ENCODE peak calls at places on chromosomes 2 and 18, in ten cellular contexts. One of them, this sample, is unnamed.

GRCh38 chr18:35578481-35578880 is 3.1 kb upstream of the GALNT1 start:
- DNase-seq in heart left ventricle: no peak
- DNase-seq in PC-3: no peak
- DNase-seq in HFFc6: no peak
- DNase-seq in endothelial cell of umbilical vein: no peak
- DNase-seq in mesothelial cell of epicardium: no peak
- DNase-seq in psoas muscle: no peak
- DNase-seq in AG04450: no peak
- DNase-seq in cardiac muscle cell: peak
- DNase-seq in choroid plexus epithelial cell: peak
- DNase-seq in this sample: no peak

GRCh38 chr2:100416939-100417744 is at the start of gene CHST10:
- DNase-seq in AG04450: no peak
- DNase-seq in HFFc6: no peak
- DNase-seq in endothelial cell of umbilical vein: peak
- DNase-seq in psoas muscle: peak
- DNase-seq in cardiac muscle cell: peak
- DNase-seq in choroid plexus epithelial cell: peak
- DNase-seq in PC-3: peak
- DNase-seq in heart left ventricle: peak
- DNase-seq in mesothelial cell of epicardium: peak
- DNase-seq in this sample: peak

GRCh38 chr2:239269173-239269865 is 131.5 kb downstream of the HDAC4 start:
- DNase-seq in cardiac muscle cell: no peak
- DNase-seq in PC-3: no peak
- DNase-seq in HFFc6: no peak
- DNase-seq in psoas muscle: no peak
- DNase-seq in AG04450: no peak
- DNase-seq in endothelial cell of umbilical vein: no peak
- DNase-seq in heart left ventricle: no peak
- DNase-seq in choroid plexus epithelial cell: no peak
- DNase-seq in mesothelial cell of epicardium: no peak
- DNase-seq in this sample: no peak

GRCh38 chr2:43142921-43143438 is 83.4 kb downstream of the ZFP36L2 start:
- DNase-seq in endothelial cell of umbilical vein: no peak
- DNase-seq in heart left ventricle: peak
- DNase-seq in cardiac muscle cell: no peak
- DNase-seq in HFFc6: no peak
- DNase-seq in AG04450: no peak
- DNase-seq in psoas muscle: no peak
- DNase-seq in mesothelial cell of epicardium: no peak
- DNase-seq in choroid plexus epithelial cell: peak
- DNase-seq in PC-3: no peak
- DNase-seq in this sample: no peak

GRCh38 chr2:124380350-124380749 is 355.3 kb downstream of the CNTNAP5 start:
- DNase-seq in choroid plexus epithelial cell: no peak
- DNase-seq in heart left ventricle: no peak
- DNase-seq in endothelial cell of umbilical vein: no peak
- DNase-seq in HFFc6: no peak
- DNase-seq in mesothelial cell of epicardium: no peak
- DNase-seq in PC-3: no peak
- DNase-seq in AG04450: no peak
- DNase-seq in cardiac muscle cell: no peak
- DNase-seq in psoas muscle: no peak
- DNase-seq in this sample: no peak

GRCh38 chr2:118800736-118801135 is 46.7 kb downstream of the EN1 start:
- DNase-seq in mesothelial cell of epicardium: no peak
- DNase-seq in endothelial cell of umbilical vein: no peak
- DNase-seq in AG04450: no peak
- DNase-seq in choroid plexus epithelial cell: peak
- DNase-seq in heart left ventricle: no peak
- DNase-seq in HFFc6: no peak
- DNase-seq in cardiac muscle cell: peak
- DNase-seq in psoas muscle: no peak
- DNase-seq in PC-3: no peak
- DNase-seq in this sample: no peak

GRCh38 chr18:21053127-21053526 is 58.5 kb downstream of the ROCK1 start:
- DNase-seq in psoas muscle: no peak
- DNase-seq in PC-3: peak
- DNase-seq in endothelial cell of umbilical vein: no peak
- DNase-seq in AG04450: peak
- DNase-seq in cardiac muscle cell: peak
- DNase-seq in choroid plexus epithelial cell: peak
- DNase-seq in HFFc6: peak
- DNase-seq in mesothelial cell of epicardium: no peak
- DNase-seq in heart left ventricle: no peak
- DNase-seq in this sample: no peak

GRCh38 chr2:222827417-222827816 is 33.4 kb upstream of the ACSL3 start:
- DNase-seq in AG04450: no peak
- DNase-seq in cardiac muscle cell: no peak
- DNase-seq in psoas muscle: no peak
- DNase-seq in PC-3: peak
- DNase-seq in mesothelial cell of epicardium: no peak
- DNase-seq in HFFc6: no peak
- DNase-seq in endothelial cell of umbilical vein: no peak
- DNase-seq in choroid plexus epithelial cell: no peak
- DNase-seq in heart left ventricle: no peak
- DNase-seq in this sample: no peak

GRCh38 chr2:38557217-38557616 is 45.5 kb downstream of the HNRNPLL start:
- DNase-seq in psoas muscle: no peak
- DNase-seq in mesothelial cell of epicardium: no peak
- DNase-seq in cardiac muscle cell: no peak
- DNase-seq in AG04450: no peak
- DNase-seq in endothelial cell of umbilical vein: no peak
- DNase-seq in PC-3: no peak
- DNase-seq in choroid plexus epithelial cell: no peak
- DNase-seq in heart left ventricle: no peak
- DNase-seq in HFFc6: no peak
- DNase-seq in this sample: no peak

GRCh38 chr2:38556007-38556801 is 46.5 kb downstream of the HNRNPLL start:
- DNase-seq in PC-3: no peak
- DNase-seq in mesothelial cell of epicardium: no peak
- DNase-seq in psoas muscle: no peak
- DNase-seq in choroid plexus epithelial cell: no peak
- DNase-seq in heart left ventricle: no peak
- DNase-seq in endothelial cell of umbilical vein: no peak
- DNase-seq in AG04450: no peak
- DNase-seq in cardiac muscle cell: no peak
- DNase-seq in HFFc6: no peak
- DNase-seq in this sample: no peak

GRCh38 chr2:38553554-38553953 is 49.2 kb downstream of the HNRNPLL start:
- DNase-seq in HFFc6: no peak
- DNase-seq in choroid plexus epithelial cell: no peak
- DNase-seq in cardiac muscle cell: no peak
- DNase-seq in endothelial cell of umbilical vein: no peak
- DNase-seq in PC-3: no peak
- DNase-seq in AG04450: no peak
- DNase-seq in psoas muscle: no peak
- DNase-seq in heart left ventricle: no peak
- DNase-seq in mesothelial cell of epicardium: no peak
- DNase-seq in this sample: no peak

GRCh38 chr2:38552259-38552658 is 50.5 kb downstream of the HNRNPLL start:
- DNase-seq in PC-3: no peak
- DNase-seq in psoas muscle: no peak
- DNase-seq in choroid plexus epithelial cell: peak
- DNase-seq in mesothelial cell of epicardium: no peak
- DNase-seq in AG04450: no peak
- DNase-seq in endothelial cell of umbilical vein: no peak
- DNase-seq in cardiac muscle cell: peak
- DNase-seq in HFFc6: no peak
- DNase-seq in heart left ventricle: no peak
- DNase-seq in this sample: no peak

GRCh38 chr2:38554973-38555595 is 47.6 kb downstream of the HNRNPLL start:
- DNase-seq in choroid plexus epithelial cell: peak
- DNase-seq in PC-3: peak
- DNase-seq in mesothelial cell of epicardium: no peak
- DNase-seq in psoas muscle: no peak
- DNase-seq in heart left ventricle: no peak
- DNase-seq in HFFc6: peak
- DNase-seq in cardiac muscle cell: peak
- DNase-seq in AG04450: no peak
- DNase-seq in endothelial cell of umbilical vein: peak
- DNase-seq in this sample: no peak
- TF ChIP-seq CTCF in choroid plexus epithelial cell: peak
- TF ChIP-seq CTCF in PC-3: peak
- TF ChIP-seq CTCF in mesothelial cell of epicardium: peak
- TF ChIP-seq CTCF in psoas muscle: peak
- TF ChIP-seq CTCF in heart left ventricle: peak
- TF ChIP-seq CTCF in HFFc6: peak
- TF ChIP-seq CTCF in cardiac muscle cell: peak
- TF ChIP-seq CTCF in AG04450: peak
- TF ChIP-seq CTCF in endothelial cell of umbilical vein: peak
- TF ChIP-seq CTCF in this sample: peak

GRCh38 chr2:157699806-157700205 is 71.1 kb upstream of the ACVR1C start:
- DNase-seq in mesothelial cell of epicardium: no peak
- DNase-seq in choroid plexus epithelial cell: no peak
- DNase-seq in heart left ventricle: no peak
- DNase-seq in AG04450: no peak
- DNase-seq in cardiac muscle cell: no peak
- DNase-seq in psoas muscle: no peak
- DNase-seq in endothelial cell of umbilical vein: no peak
- DNase-seq in HFFc6: no peak
- DNase-seq in PC-3: no peak
- DNase-seq in this sample: no peak

GRCh38 chr2:157696036-157696435 is 67.4 kb upstream of the ACVR1C start:
- DNase-seq in heart left ventricle: no peak
- DNase-seq in PC-3: no peak
- DNase-seq in endothelial cell of umbilical vein: no peak
- DNase-seq in HFFc6: peak
- DNase-seq in choroid plexus epithelial cell: peak
- DNase-seq in AG04450: peak
- DNase-seq in cardiac muscle cell: no peak
- DNase-seq in mesothelial cell of epicardium: no peak
- DNase-seq in psoas muscle: no peak
- DNase-seq in this sample: no peak

GRCh38 chr2:157698430-157698829 is 69.8 kb upstream of the ACVR1C start:
- DNase-seq in mesothelial cell of epicardium: no peak
- DNase-seq in heart left ventricle: no peak
- DNase-seq in choroid plexus epithelial cell: peak
- DNase-seq in HFFc6: no peak
- DNase-seq in PC-3: no peak
- DNase-seq in endothelial cell of umbilical vein: no peak
- DNase-seq in psoas muscle: peak
- DNase-seq in AG04450: no peak
- DNase-seq in cardiac muscle cell: peak
- DNase-seq in this sample: no peak

DNA sequence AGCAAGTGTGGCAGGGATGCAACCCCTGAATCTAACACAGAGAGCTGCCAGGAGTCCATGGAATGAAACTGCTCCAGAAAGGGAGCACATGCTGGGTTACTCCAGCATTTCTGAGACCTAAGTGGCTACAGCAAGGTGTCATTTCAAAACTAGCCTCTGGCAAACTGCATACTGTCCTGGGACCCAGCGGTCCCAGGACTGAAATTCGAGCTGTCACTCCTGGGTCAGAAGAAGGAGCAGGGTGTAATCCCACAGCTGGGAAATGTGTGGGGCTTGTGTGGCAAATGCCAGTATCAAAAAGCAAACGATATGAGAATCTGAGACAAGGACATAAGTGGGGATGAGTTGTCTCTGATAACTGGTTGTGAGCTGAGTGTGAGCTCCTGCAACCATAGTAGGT is 70.3 kb upstream of the ACVR1C start:
- DNase-seq in endothelial cell of umbilical vein: no peak
- DNase-seq in choroid plexus epithelial cell: no peak
- DNase-seq in PC-3: no peak
- DNase-seq in mesothelial cell of epicardium: no peak
- DNase-seq in HFFc6: no peak
- DNase-seq in cardiac muscle cell: no peak
- DNase-seq in heart left ventricle: no peak
- DNase-seq in AG04450: no peak
- DNase-seq in psoas muscle: no peak
- DNase-seq in this sample: no peak
- TF ChIP-seq CTCF in endothelial cell of umbilical vein: no peak
- TF ChIP-seq CTCF in choroid plexus epithelial cell: no peak
- TF ChIP-seq CTCF in PC-3: no peak
- TF ChIP-seq CTCF in mesothelial cell of epicardium: no peak
- TF ChIP-seq CTCF in HFFc6: no peak
- TF ChIP-seq CTCF in cardiac muscle cell: no peak
- TF ChIP-seq CTCF in heart left ventricle: no peak
- TF ChIP-seq CTCF in AG04450: no peak
- TF ChIP-seq CTCF in psoas muscle: no peak
- TF ChIP-seq CTCF in this sample: no peak

GRCh38 chr2:107591541-107591940 is 235.2 kb upstream of the RGPD4 start:
- DNase-seq in choroid plexus epithelial cell: peak
- DNase-seq in PC-3: no peak
- DNase-seq in heart left ventricle: no peak
- DNase-seq in endothelial cell of umbilical vein: no peak
- DNase-seq in mesothelial cell of epicardium: no peak
- DNase-seq in AG04450: no peak
- DNase-seq in cardiac muscle cell: no peak
- DNase-seq in HFFc6: peak
- DNase-seq in psoas muscle: no peak
- DNase-seq in this sample: no peak

GRCh38 chr2:107592225-107592624 is 234.5 kb upstream of the RGPD4 start:
- DNase-seq in psoas muscle: no peak
- DNase-seq in HFFc6: no peak
- DNase-seq in mesothelial cell of epicardium: no peak
- DNase-seq in heart left ventricle: no peak
- DNase-seq in choroid plexus epithelial cell: no peak
- DNase-seq in PC-3: no peak
- DNase-seq in cardiac muscle cell: no peak
- DNase-seq in AG04450: no peak
- DNase-seq in endothelial cell of umbilical vein: no peak
- DNase-seq in this sample: no peak

GRCh38 chr2:107597507-107597906 is 229.2 kb upstream of the RGPD4 start:
- DNase-seq in cardiac muscle cell: no peak
- DNase-seq in heart left ventricle: no peak
- DNase-seq in mesothelial cell of epicardium: no peak
- DNase-seq in PC-3: no peak
- DNase-seq in HFFc6: no peak
- DNase-seq in psoas muscle: no peak
- DNase-seq in choroid plexus epithelial cell: no peak
- DNase-seq in endothelial cell of umbilical vein: no peak
- DNase-seq in AG04450: no peak
- DNase-seq in this sample: no peak

GRCh38 chr2:107595749-107596148 is 230.9 kb upstream of the RGPD4 start:
- DNase-seq in HFFc6: peak
- DNase-seq in endothelial cell of umbilical vein: no peak
- DNase-seq in AG04450: peak
- DNase-seq in cardiac muscle cell: peak
- DNase-seq in mesothelial cell of epicardium: no peak
- DNase-seq in heart left ventricle: no peak
- DNase-seq in PC-3: peak
- DNase-seq in psoas muscle: no peak
- DNase-seq in choroid plexus epithelial cell: peak
- DNase-seq in this sample: no peak
- TF ChIP-seq CTCF in HFFc6: no peak
- TF ChIP-seq CTCF in endothelial cell of umbilical vein: no peak
- TF ChIP-seq CTCF in AG04450: no peak
- TF ChIP-seq CTCF in cardiac muscle cell: no peak
- TF ChIP-seq CTCF in mesothelial cell of epicardium: no peak
- TF ChIP-seq CTCF in heart left ventricle: no peak
- TF ChIP-seq CTCF in PC-3: no peak
- TF ChIP-seq CTCF in psoas muscle: no peak
- TF ChIP-seq CTCF in choroid plexus epithelial cell: no peak
- TF ChIP-seq CTCF in this sample: no peak

GRCh38 chr2:21281876-21282514 is 158.2 kb downstream of the TDRD15 start:
- DNase-seq in heart left ventricle: no peak
- DNase-seq in endothelial cell of umbilical vein: no peak
- DNase-seq in PC-3: no peak
- DNase-seq in choroid plexus epithelial cell: no peak
- DNase-seq in mesothelial cell of epicardium: no peak
- DNase-seq in AG04450: no peak
- DNase-seq in cardiac muscle cell: no peak
- DNase-seq in psoas muscle: no peak
- DNase-seq in HFFc6: no peak
- DNase-seq in this sample: no peak

GRCh38 chr2:21279525-21279924 is 155.8 kb downstream of the TDRD15 start:
- DNase-seq in mesothelial cell of epicardium: no peak
- DNase-seq in HFFc6: no peak
- DNase-seq in AG04450: no peak
- DNase-seq in heart left ventricle: no peak
- DNase-seq in psoas muscle: no peak
- DNase-seq in choroid plexus epithelial cell: no peak
- DNase-seq in cardiac muscle cell: no peak
- DNase-seq in endothelial cell of umbilical vein: no peak
- DNase-seq in PC-3: no peak
- DNase-seq in this sample: no peak

GRCh38 chr2:21277340-21277739 is 153.6 kb downstream of the TDRD15 start:
- DNase-seq in mesothelial cell of epicardium: no peak
- DNase-seq in psoas muscle: no peak
- DNase-seq in HFFc6: no peak
- DNase-seq in AG04450: no peak
- DNase-seq in choroid plexus epithelial cell: no peak
- DNase-seq in heart left ventricle: no peak
- DNase-seq in endothelial cell of umbilical vein: no peak
- DNase-seq in cardiac muscle cell: no peak
- DNase-seq in PC-3: no peak
- DNase-seq in this sample: no peak

GRCh38 chr2:21280793-21281192 is 157.0 kb downstream of the TDRD15 start:
- DNase-seq in psoas muscle: no peak
- DNase-seq in PC-3: no peak
- DNase-seq in cardiac muscle cell: no peak
- DNase-seq in AG04450: no peak
- DNase-seq in heart left ventricle: no peak
- DNase-seq in choroid plexus epithelial cell: no peak
- DNase-seq in mesothelial cell of epicardium: no peak
- DNase-seq in endothelial cell of umbilical vein: no peak
- DNase-seq in HFFc6: no peak
- DNase-seq in this sample: no peak

GRCh38 chr2:21282515-21282898 is 158.7 kb downstream of the TDRD15 start:
- DNase-seq in HFFc6: no peak
- DNase-seq in mesothelial cell of epicardium: no peak
- DNase-seq in cardiac muscle cell: no peak
- DNase-seq in psoas muscle: no peak
- DNase-seq in PC-3: no peak
- DNase-seq in AG04450: no peak
- DNase-seq in heart left ventricle: no peak
- DNase-seq in endothelial cell of umbilical vein: no peak
- DNase-seq in choroid plexus epithelial cell: no peak
- DNase-seq in this sample: no peak
- TF ChIP-seq CTCF in HFFc6: no peak
- TF ChIP-seq CTCF in mesothelial cell of epicardium: no peak
- TF ChIP-seq CTCF in cardiac muscle cell: no peak
- TF ChIP-seq CTCF in psoas muscle: no peak
- TF ChIP-seq CTCF in PC-3: no peak
- TF ChIP-seq CTCF in AG04450: no peak
- TF ChIP-seq CTCF in heart left ventricle: no peak
- TF ChIP-seq CTCF in endothelial cell of umbilical vein: no peak
- TF ChIP-seq CTCF in choroid plexus epithelial cell: no peak
- TF ChIP-seq CTCF in this sample: no peak

This sample was measured in progenitor cell of endocrine pancreas.